ENCODE peak calls at places on chromosomes 13 and 19, in nine cellular contexts. G, R, X, I, P, W, T, A and U are unnamed samples. For H3K4me1, the result is how much of the 10 kb centered on the place peaks cover.

GRCh38 chr19:45767410-45767880 is 1.6 kb downstream of the SIX5 start:
- DNase-seq in G (peak), P (no peak), X (peak), A (peak), W (peak), T (peak), R (peak), I (peak), U (peak)

GRCh38 chr13:76512676-76513277 is 373.4 kb downstream of the KCTD12 start:
- DNase-seq in G (no peak), X (peak), A (no peak), T (no peak), W (no peak), I (peak), P (no peak), R (no peak), U (no peak)

GRCh38 chr19:5567971-5568407 is 236 bp upstream of the TINCR start:
- DNase-seq in I (no peak), G (no peak), P (no peak), W (no peak), X (no peak), A (no peak), T (peak), R (no peak), U (no peak)

GRCh38 chr13:75426421-75426820 is 55.5 kb downstream of the TBC1D4 start:
- DNase-seq in R (no peak), T (no peak), X (peak), I (no peak), W (no peak), G (no peak), A (no peak), P (no peak), U (no peak)

GRCh38 chr13:73521291-73521626 is 462.5 kb downstream of the KLF5 start:
- DNase-seq in R (no peak), W (no peak), X (no peak), G (no peak), A (no peak), P (no peak), T (no peak), I (no peak), U (no peak)

GRCh38 chr19:23321953-23322549 is 71.9 kb upstream of the ZNF724 start:
- DNase-seq in X (no peak), T (no peak), A (no peak), I (no peak), G (no peak), P (no peak), W (no peak), R (no peak), U (no peak)

GRCh38 chr19:51246153-51246552 is 4.7 kb upstream of the SIGLECL1 start:
- DNase-seq in G (no peak), T (no peak), A (peak), X (peak), W (no peak), P (no peak), I (no peak), R (no peak), U (no peak)

GRCh38 chr13:46171739-46172138 is 10.2 kb downstream of the LCP1 start:
- DNase-seq in W (no peak), R (no peak), X (no peak), I (no peak), P (no peak), G (no peak), T (no peak), A (no peak), U (no peak)

GRCh38 chr13:74770361-74770760 is 636.2 kb upstream of the KLF12 start:
- DNase-seq in T (no peak), I (no peak), X (peak), R (no peak), G (no peak), P (no peak), A (no peak), W (no peak), U (peak)

GRCh38 chr19:10424011-10424637 is 3.8 kb downstream of the PDE4A start:
- DNase-seq in A (peak), W (peak), X (peak), R (peak), P (peak), T (peak), G (peak), I (peak), U (peak)

GRCh38 chr19:32662186-32662585 is 12.8 kb downstream of the ANKRD27 start:
- DNase-seq in T (no peak), W (peak), A (no peak), X (no peak), P (no peak), I (no peak), R (no peak), G (no peak), U (no peak)

GRCh38 chr13:78680611-78681010 is 21.7 kb upstream of the OBI1 start:
- DNase-seq in R (no peak), I (no peak), W (no peak), G (no peak), P (no peak), T (no peak), X (no peak), A (no peak), U (no peak)

GRCh38 chr13:60001892-60002291 is 161.8 kb downstream of the DIAPH3 start:
- DNase-seq in R (no peak), P (no peak), I (no peak), T (no peak), X (peak), W (no peak), G (no peak), A (no peak), U (no peak)

GRCh38 chr13:52162279-52163101 is 3.1 kb upstream of the NEK3 start:
- DNase-seq in T (no peak), X (peak), R (no peak), G (peak), W (no peak), A (peak), P (no peak), I (no peak), U (peak)

GRCh38 chr19:17968376-17968775 is 1.5 kb downstream of the KCNN1 start:
- DNase-seq in W (no peak), R (no peak), P (no peak), T (no peak), A (no peak), I (no peak), G (no peak), X (no peak), U (no peak)

GRCh38 chr13:109140054-109140776 is 510.8 kb downstream of the MYO16 start:
- DNase-seq in T (no peak), G (no peak), X (no peak), W (no peak), R (no peak), A (no peak), I (no peak), P (no peak), U (no peak)

GRCh38 chr13:50290186-50290585 is 274.9 kb downstream of the KCNRG start:
- DNase-seq in A (no peak), G (no peak), R (no peak), X (no peak), I (no peak), T (no peak), P (no peak), W (no peak), U (no peak)

GRCh38 chr19:17125728-17126677 is 50.4 kb downstream of the MYO9B start:
- DNase-seq in A (no peak), X (no peak), G (no peak), T (peak), I (peak), R (peak), W (peak), P (peak), U (peak)

GRCh38 chr19:29527500-29528328 is 1.9 kb downstream of the VSTM2B start:
- DNase-seq in A (no peak), T (no peak), P (no peak), I (no peak), R (no peak), X (no peak), W (peak), G (no peak), U (no peak)

GRCh38 chr13:101258071-101258470 is 158.2 kb downstream of the NALCN start:
- DNase-seq in I (no peak), T (no peak), P (no peak), G (peak), X (peak), R (no peak), A (peak), W (peak), U (no peak)

GRCh38 chr13:45121421-45121820 is 1.1 kb downstream of the GTF2F2 start:
- DNase-seq in W (no peak), X (peak), G (peak), I (no peak), T (no peak), R (no peak), P (no peak), A (peak), U (peak)

GRCh38 chr13:70784590-70784989 is 676.3 kb upstream of the KLHL1 start:
- DNase-seq in W (no peak), T (no peak), I (no peak), G (no peak), R (no peak), A (no peak), X (no peak), P (no peak), U (no peak)

GRCh38 chr19:23392706-23393105 is 2.6 kb downstream of the ZNF91 start:
- DNase-seq in G (peak), T (no peak), A (no peak), P (no peak), R (no peak), W (no peak), I (no peak), X (no peak), U (no peak)

GRCh38 chr13:45932611-45933182 is 81.1 kb upstream of the SIAH3 start:
- DNase-seq in W (no peak), A (no peak), P (no peak), R (no peak), G (no peak), I (no peak), T (no peak), X (no peak), U (no peak)

GRCh38 chr13:113853518-113854237 is 10.2 kb downstream of the GAS6 start:
- DNase-seq in A (peak), W (peak), P (no peak), X (no peak), I (peak), R (peak), G (no peak), T (no peak), U (no peak)

GRCh38 chr13:19179916-19180315 is 1.7 kb downstream of the TUBA3C start:
- DNase-seq in P (no peak), I (no peak), G (no peak), R (no peak), A (no peak), X (no peak), W (no peak), T (no peak), U (no peak)

GRCh38 chr19:17406039-17406886 is 833 bp upstream of the BST2 start:
- DNase-seq in A (peak), R (no peak), W (no peak), I (no peak), T (no peak), X (peak), G (no peak), P (no peak), U (no peak)

GRCh38 chr13:58397596-58398387 is 766.2 kb downstream of the PCDH17 start:
- DNase-seq in A (no peak), T (no peak), P (no peak), X (no peak), W (no peak), R (peak), I (no peak), G (peak), U (no peak)

GRCh38 chr19:54287456-54287855 is 6.5 kb upstream of the LILRB2 start:
- DNase-seq in W (no peak), A (no peak), I (no peak), R (no peak), X (no peak), G (no peak), T (no peak), P (no peak), U (no peak)

GRCh38 chr13:103067751-103068563 is 1.7 kb upstream of the SLC10A2 start:
- DNase-seq in P (no peak), G (no peak), R (no peak), X (peak), T (peak), A (no peak), I (no peak), W (no peak), U (peak)

GRCh38 chr13:111242585-111242984 is 77.9 kb upstream of the TEX29 start:
- DNase-seq in I (no peak), G (no peak), W (no peak), X (no peak), A (no peak), R (no peak), T (no peak), P (no peak), U (no peak)

GRCh38 chr13:111337741-111338140 is 17.3 kb downstream of the TEX29 start:
- DNase-seq in A (no peak), G (no peak), X (no peak), I (peak), T (no peak), R (no peak), P (no peak), W (no peak), U (peak)

GRCh38 chr13:102599451-102600012 is 2.7 kb downstream of the TPP2 start:
- DNase-seq in R (no peak), T (no peak), G (no peak), W (no peak), X (no peak), A (no peak), P (no peak), I (no peak), U (no peak)

GRCh38 chr19:7734220-7735203 is 2.6 kb upstream of the CLEC4G start:
- DNase-seq in R (no peak), A (no peak), T (no peak), G (no peak), W (no peak), P (no peak), I (no peak), X (no peak), U (no peak)

GRCh38 chr13:110636701-110637201 is 21.4 kb downstream of the NAXD start:
- DNase-seq in G (no peak), P (no peak), T (no peak), W (no peak), R (no peak), I (no peak), A (no peak), X (no peak), U (no peak)

GRCh38 chr19:3942790-3943409 is 10.0 kb downstream of the NMRK2 start:
- DNase-seq in P (no peak), X (no peak), T (no peak), A (no peak), R (peak), I (peak), W (peak), G (no peak), U (no peak)

GRCh38 chr19:4007836-4008539 is 452 bp downstream of the PIAS4 start:
- DNase-seq in A (peak), G (peak), P (peak), W (peak), X (no peak), I (no peak), R (no peak), T (peak), U (peak)

GRCh38 chr19:4811328-4812131 is 20.0 kb downstream of the TICAM1 start:
- DNase-seq in A (peak), X (peak), R (peak), W (peak), P (peak), I (peak), G (peak), T (peak), U (peak)

GRCh38 chr13:65744761-65745160 is 1485.4 kb downstream of the PCDH9 start:
- DNase-seq in X (no peak), I (no peak), P (no peak), W (no peak), A (no peak), G (no peak), T (no peak), R (no peak), U (no peak)

DNA sequence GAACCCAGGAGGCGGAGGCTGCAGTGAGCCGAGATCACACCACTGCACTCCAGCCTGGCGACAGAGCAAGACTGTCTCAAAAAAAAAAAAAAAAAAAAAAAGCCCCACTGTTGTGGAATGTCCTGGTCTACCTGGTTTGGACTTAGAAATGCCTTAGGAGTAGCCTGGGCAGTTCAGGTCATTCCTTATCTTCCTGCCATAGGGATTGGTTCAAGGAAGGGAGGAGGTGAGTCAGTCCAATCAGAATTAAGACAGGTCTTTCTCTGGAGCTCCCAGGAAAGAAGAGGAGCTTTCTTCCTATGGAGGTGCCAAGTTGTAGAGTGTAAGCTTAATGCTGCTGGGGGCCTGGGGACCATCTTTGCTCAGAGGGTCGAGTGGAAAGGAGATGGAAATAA is 44.8 kb downstream of the SIPA1L3 start:
- DNase-seq in P (no peak), X (no peak), G (no peak), I (no peak), W (no peak), A (no peak), T (no peak), R (no peak), U (no peak)
- H3K4me1 ChIP-seq in P (under half), X (under half), G (under half), I (under half), W (under half), A (under half), T (under half), R (under half), U (under half)

GRCh38 chr13:36819811-36820140 is 754 bp downstream of the RFXAP start:
- DNase-seq in A (peak), I (peak), G (peak), R (no peak), X (peak), W (no peak), T (no peak), P (no peak), U (peak)
- H3K4me1 ChIP-seq in A (under half), I (under half), G (under half), R (under half), X (under half), W (under half), T (under half), P (under half), U (under half)

DNA sequence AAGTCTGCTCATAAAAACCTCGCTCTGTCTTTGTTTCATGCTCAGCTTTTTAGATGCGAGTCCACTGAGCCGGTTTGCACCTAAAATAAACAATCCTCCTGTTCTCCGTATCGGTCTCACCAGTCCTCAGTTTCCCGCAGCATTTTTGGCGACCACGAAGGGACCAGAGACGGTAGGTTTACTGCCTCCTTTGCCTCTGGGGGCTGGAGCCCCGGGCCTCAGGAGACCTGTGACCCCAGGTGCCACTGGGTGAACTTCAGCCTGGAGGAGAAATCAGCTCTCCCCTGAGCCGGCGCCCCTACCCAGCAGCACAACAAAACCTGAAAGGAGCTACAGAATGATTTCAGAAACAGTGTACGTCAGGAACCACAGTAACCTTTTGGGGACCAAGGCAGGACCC is 8.1 kb downstream of the SIGLEC11 start:
- DNase-seq in X (no peak), P (no peak), A (no peak), G (no peak), W (no peak), R (no peak), I (no peak), T (peak), U (no peak)
- H3K4me1 ChIP-seq in X (under half), P (under half), A (under half), G (under half), W (under half), R (under half), I (under half), T (under half), U (under half)

GRCh38 chr13:99086149-99086868 is 108.4 kb upstream of the DOCK9 start:
- DNase-seq in T (peak), W (peak), I (peak), X (peak), A (peak), R (peak), G (peak), P (peak), U (peak)

GRCh38 chr13:99086869-99087129 is 108.9 kb upstream of the DOCK9 start:
- DNase-seq in T (peak), R (no peak), A (no peak), I (no peak), G (no peak), W (peak), X (peak), P (peak), U (no peak)

GRCh38 chr13:99085846-99086148 is 107.9 kb upstream of the DOCK9 start:
- DNase-seq in A (no peak), P (no peak), X (no peak), I (peak), T (no peak), G (no peak), R (no peak), W (no peak), U (no peak)

GRCh38 chr13:99085139-99085845 is 107.4 kb upstream of the DOCK9 start:
- DNase-seq in I (peak), W (no peak), G (peak), A (peak), X (no peak), P (no peak), T (peak), R (no peak), U (peak)

DNA sequence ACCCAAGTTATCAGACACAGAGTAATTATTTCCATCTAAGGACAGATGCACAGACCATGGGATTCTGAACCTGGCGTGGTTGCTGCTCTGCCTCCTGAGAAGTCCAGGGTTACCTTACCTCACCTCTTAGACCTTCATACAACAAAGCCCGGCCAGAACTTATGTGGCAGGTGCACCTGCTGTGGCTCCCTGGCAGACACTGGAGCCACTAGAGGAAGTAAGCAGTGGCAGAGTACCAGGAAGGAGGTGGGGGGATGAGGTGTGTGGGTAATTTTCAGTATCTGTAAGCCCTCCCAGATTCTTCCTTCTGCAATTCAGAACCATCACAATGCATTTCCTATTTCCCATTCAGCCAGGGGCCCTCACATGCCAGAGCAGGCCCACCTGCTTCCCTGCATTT is 106.1 kb upstream of the DOCK9 start:
- DNase-seq in I (no peak), W (no peak), T (no peak), R (no peak), X (no peak), G (no peak), A (no peak), P (no peak), U (no peak)
- H3K4me1 ChIP-seq in I (under half), W (under half), T (under half), R (under half), X (under half), G (under half), A (under half), P (under half), U (under half)

GRCh38 chr19:11797491-11797890 is 832 bp upstream of the ZNF491 start:
- DNase-seq in G (peak), W (peak), R (peak), X (peak), A (peak), I (peak), P (peak), T (peak), U (peak)
- H3K4me1 ChIP-seq in G (under half), W (under half), R (under half), X (under half), A (under half), I (under half), P (under half), T (under half), U (under half)

DNA sequence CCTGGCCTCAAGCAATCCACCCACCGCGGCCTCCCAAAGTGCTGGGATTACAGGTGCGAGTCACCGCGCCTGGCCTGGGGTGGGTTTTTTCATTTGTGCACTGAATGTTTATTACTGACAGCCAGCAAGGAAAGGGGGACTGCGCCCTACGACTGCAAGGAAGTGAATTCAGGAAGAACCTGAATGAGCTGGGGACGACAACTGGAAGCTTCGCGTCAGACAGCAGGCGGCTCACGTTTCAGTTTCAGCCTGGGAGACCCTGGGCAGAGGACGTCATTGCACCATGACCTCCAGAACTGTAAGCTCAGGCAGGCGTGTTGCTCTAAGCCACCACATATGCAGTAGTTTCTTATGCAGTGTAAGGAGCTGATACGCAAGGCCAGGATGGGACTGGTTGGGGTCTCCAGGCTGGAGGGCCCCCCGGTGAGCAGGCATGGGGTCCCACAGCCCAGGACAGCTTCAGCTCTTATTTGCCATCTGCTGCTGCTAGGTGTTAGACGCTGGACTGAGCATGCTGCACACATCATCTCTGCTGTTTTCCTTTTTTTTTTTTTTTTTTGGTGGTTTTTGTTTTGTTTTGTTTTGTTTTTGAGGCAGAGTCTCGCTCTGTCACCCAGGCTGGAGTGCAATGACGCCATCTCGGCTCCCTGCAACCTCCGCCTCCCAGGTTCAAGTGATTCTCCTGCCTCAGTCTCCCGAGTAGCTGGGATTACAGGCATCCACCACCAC is 66.6 kb downstream of the GADD45B start:
- DNase-seq in G (no peak), X (no peak), P (no peak), T (no peak), I (no peak), R (no peak), A (no peak), W (no peak), U (no peak)
- H3K4me1 ChIP-seq in G (under half), X (under half), P (under half), T (under half), I (half or more), R (half or more), A (under half), W (half or more), U (under half)